ENCODE peak calls at places on chromosomes 11 and 22, in ten cellular contexts. One of them, this sample, is unnamed.

GRCh38 chr11:44905131-44905866 is 45.4 kb downstream of the TP53I11 start:
- DNase-seq in A549: no peak
- DNase-seq in K562: peak
- DNase-seq in mesendoderm: no peak
- DNase-seq in neural progenitor cell: no peak
- DNase-seq in fibroblast of lung: peak
- DNase-seq in neuronal stem cell: no peak
- DNase-seq in PC-3: no peak
- DNase-seq in HepG2: no peak
- DNase-seq in GM23338: no peak
- DNase-seq in this sample: no peak

GRCh38 chr11:66882540-66882939 is 25.7 kb downstream of the LRFN4 start:
- DNase-seq in A549: no peak
- DNase-seq in K562: no peak
- DNase-seq in mesendoderm: no peak
- DNase-seq in neural progenitor cell: no peak
- DNase-seq in fibroblast of lung: peak
- DNase-seq in neuronal stem cell: no peak
- DNase-seq in PC-3: no peak
- DNase-seq in HepG2: no peak
- DNase-seq in GM23338: no peak
- DNase-seq in this sample: no peak

GRCh38 chr22:31753005-31753633 is 700 bp upstream of the DEPDC5 start:
- DNase-seq in A549: no peak
- DNase-seq in K562: peak
- DNase-seq in mesendoderm: peak
- DNase-seq in neural progenitor cell: peak
- DNase-seq in fibroblast of lung: no peak
- DNase-seq in neuronal stem cell: peak
- DNase-seq in PC-3: peak
- DNase-seq in HepG2: peak
- DNase-seq in GM23338: peak
- DNase-seq in this sample: peak

GRCh38 chr11:119306373-119306890 is 10.5 kb downstream of the MCAM start:
- DNase-seq in A549: no peak
- DNase-seq in K562: no peak
- DNase-seq in mesendoderm: no peak
- DNase-seq in neural progenitor cell: no peak
- DNase-seq in fibroblast of lung: peak
- DNase-seq in neuronal stem cell: no peak
- DNase-seq in PC-3: no peak
- DNase-seq in HepG2: no peak
- DNase-seq in GM23338: no peak
- DNase-seq in this sample: no peak

GRCh38 chr11:587978-588380 is 11.7 kb downstream of the PHRF1 start:
- DNase-seq in A549: peak
- DNase-seq in K562: peak
- DNase-seq in mesendoderm: peak
- DNase-seq in neural progenitor cell: no peak
- DNase-seq in fibroblast of lung: peak
- DNase-seq in neuronal stem cell: no peak
- DNase-seq in PC-3: no peak
- DNase-seq in HepG2: peak
- DNase-seq in GM23338: no peak
- DNase-seq in this sample: peak

GRCh38 chr11:95453616-95454118 is 222.7 kb upstream of the SESN3 start:
- DNase-seq in A549: no peak
- DNase-seq in K562: peak
- DNase-seq in mesendoderm: no peak
- DNase-seq in neural progenitor cell: no peak
- DNase-seq in fibroblast of lung: peak
- DNase-seq in neuronal stem cell: no peak
- DNase-seq in PC-3: peak
- DNase-seq in HepG2: no peak
- DNase-seq in GM23338: no peak
- DNase-seq in this sample: no peak

GRCh38 chr11:28010001-28010400 is 98.0 kb downstream of the KIF18A start:
- DNase-seq in A549: no peak
- DNase-seq in K562: no peak
- DNase-seq in mesendoderm: no peak
- DNase-seq in neural progenitor cell: no peak
- DNase-seq in fibroblast of lung: no peak
- DNase-seq in neuronal stem cell: no peak
- DNase-seq in PC-3: no peak
- DNase-seq in HepG2: no peak
- DNase-seq in GM23338: no peak
- DNase-seq in this sample: no peak

GRCh38 chr11:120121914-120122473 is 15.9 kb downstream of the TRIM29 start:
- DNase-seq in A549: no peak
- DNase-seq in K562: no peak
- DNase-seq in mesendoderm: peak
- DNase-seq in neural progenitor cell: peak
- DNase-seq in fibroblast of lung: no peak
- DNase-seq in neuronal stem cell: no peak
- DNase-seq in PC-3: peak
- DNase-seq in HepG2: peak
- DNase-seq in GM23338: no peak
- DNase-seq in this sample: peak

GRCh38 chr11:65290448-65291165 is 24.1 kb upstream of the CDC42EP2 start:
- DNase-seq in A549: no peak
- DNase-seq in K562: peak
- DNase-seq in mesendoderm: no peak
- DNase-seq in neural progenitor cell: no peak
- DNase-seq in fibroblast of lung: peak
- DNase-seq in neuronal stem cell: no peak
- DNase-seq in PC-3: peak
- DNase-seq in HepG2: no peak
- DNase-seq in GM23338: no peak
- DNase-seq in this sample: peak

GRCh38 chr11:111777094-111778046 is 11.2 kb upstream of the PPP2R1B start:
- DNase-seq in A549: peak
- DNase-seq in K562: peak
- DNase-seq in mesendoderm: peak
- DNase-seq in neural progenitor cell: peak
- DNase-seq in fibroblast of lung: peak
- DNase-seq in neuronal stem cell: peak
- DNase-seq in PC-3: peak
- DNase-seq in HepG2: peak
- DNase-seq in GM23338: peak
- DNase-seq in this sample: peak

GRCh38 chr11:83007909-83008580 is 63.7 kb downstream of the RAB30 start:
- DNase-seq in A549: no peak
- DNase-seq in K562: peak
- DNase-seq in mesendoderm: peak
- DNase-seq in neural progenitor cell: peak
- DNase-seq in fibroblast of lung: peak
- DNase-seq in neuronal stem cell: peak
- DNase-seq in PC-3: no peak
- DNase-seq in HepG2: peak
- DNase-seq in GM23338: peak
- DNase-seq in this sample: peak

GRCh38 chr11:123194308-123195181 is 503 bp downstream of the CLMP start:
- DNase-seq in A549: peak
- DNase-seq in K562: no peak
- DNase-seq in mesendoderm: peak
- DNase-seq in neural progenitor cell: peak
- DNase-seq in fibroblast of lung: no peak
- DNase-seq in neuronal stem cell: peak
- DNase-seq in PC-3: peak
- DNase-seq in HepG2: no peak
- DNase-seq in GM23338: peak
- DNase-seq in this sample: peak

GRCh38 chr11:6992026-6992425 is 28.1 kb downstream of the ZNF214 start:
- DNase-seq in A549: no peak
- DNase-seq in K562: no peak
- DNase-seq in mesendoderm: no peak
- DNase-seq in neural progenitor cell: no peak
- DNase-seq in fibroblast of lung: peak
- DNase-seq in neuronal stem cell: no peak
- DNase-seq in PC-3: no peak
- DNase-seq in HepG2: no peak
- DNase-seq in GM23338: no peak
- DNase-seq in this sample: peak

GRCh38 chr11:100546714-100547113 is 140.4 kb upstream of the ARHGAP42 start:
- DNase-seq in A549: no peak
- DNase-seq in K562: no peak
- DNase-seq in mesendoderm: peak
- DNase-seq in neural progenitor cell: no peak
- DNase-seq in fibroblast of lung: peak
- DNase-seq in neuronal stem cell: no peak
- DNase-seq in PC-3: peak
- DNase-seq in HepG2: no peak
- DNase-seq in GM23338: no peak
- DNase-seq in this sample: peak

GRCh38 chr11:64202992-64203391 is 3.5 kb upstream of the FERMT3 start:
- DNase-seq in A549: no peak
- DNase-seq in K562: no peak
- DNase-seq in mesendoderm: no peak
- DNase-seq in neural progenitor cell: peak
- DNase-seq in fibroblast of lung: no peak
- DNase-seq in neuronal stem cell: no peak
- DNase-seq in PC-3: no peak
- DNase-seq in HepG2: no peak
- DNase-seq in GM23338: no peak
- DNase-seq in this sample: no peak

GRCh38 chr11:117045196-117045595 is 53.0 kb downstream of the SIK3 start:
- DNase-seq in A549: no peak
- DNase-seq in K562: peak
- DNase-seq in mesendoderm: no peak
- DNase-seq in neural progenitor cell: peak
- DNase-seq in fibroblast of lung: peak
- DNase-seq in neuronal stem cell: no peak
- DNase-seq in PC-3: peak
- DNase-seq in HepG2: no peak
- DNase-seq in GM23338: peak
- DNase-seq in this sample: peak

GRCh38 chr11:123069878-123070821 is 8.2 kb upstream of the HSPA8 start:
- DNase-seq in A549: no peak
- DNase-seq in K562: no peak
- DNase-seq in mesendoderm: no peak
- DNase-seq in neural progenitor cell: no peak
- DNase-seq in fibroblast of lung: no peak
- DNase-seq in neuronal stem cell: no peak
- DNase-seq in PC-3: no peak
- DNase-seq in HepG2: no peak
- DNase-seq in GM23338: no peak
- DNase-seq in this sample: no peak

GRCh38 chr11:3735827-3736226 is 61.5 kb downstream of the NUP98 start:
- DNase-seq in A549: no peak
- DNase-seq in K562: no peak
- DNase-seq in mesendoderm: peak
- DNase-seq in neural progenitor cell: no peak
- DNase-seq in fibroblast of lung: peak
- DNase-seq in neuronal stem cell: no peak
- DNase-seq in PC-3: peak
- DNase-seq in HepG2: no peak
- DNase-seq in GM23338: no peak
- DNase-seq in this sample: no peak

GRCh38 chr11:1654388-1655167 is 25.0 kb downstream of the KRTAP5-5 start:
- DNase-seq in A549: no peak
- DNase-seq in K562: no peak
- DNase-seq in mesendoderm: no peak
- DNase-seq in neural progenitor cell: no peak
- DNase-seq in fibroblast of lung: no peak
- DNase-seq in neuronal stem cell: no peak
- DNase-seq in PC-3: no peak
- DNase-seq in HepG2: no peak
- DNase-seq in GM23338: no peak
- DNase-seq in this sample: peak

GRCh38 chr11:14537134-14537599 is 17.0 kb upstream of the PSMA1 start:
- DNase-seq in A549: peak
- DNase-seq in K562: peak
- DNase-seq in mesendoderm: peak
- DNase-seq in neural progenitor cell: peak
- DNase-seq in fibroblast of lung: peak
- DNase-seq in neuronal stem cell: peak
- DNase-seq in PC-3: peak
- DNase-seq in HepG2: peak
- DNase-seq in GM23338: peak
- DNase-seq in this sample: peak
- H3K27ac ChIP-seq in A549: no peak
- H3K27ac ChIP-seq in K562: peak
- H3K27ac ChIP-seq in mesendoderm: no peak
- H3K27ac ChIP-seq in neural progenitor cell: no peak
- H3K27ac ChIP-seq in fibroblast of lung: no peak
- H3K27ac ChIP-seq in neuronal stem cell: no peak
- H3K27ac ChIP-seq in PC-3: no peak
- H3K27ac ChIP-seq in HepG2: peak
- H3K27ac ChIP-seq in GM23338: no peak
- H3K27ac ChIP-seq in this sample: no peak

DNA sequence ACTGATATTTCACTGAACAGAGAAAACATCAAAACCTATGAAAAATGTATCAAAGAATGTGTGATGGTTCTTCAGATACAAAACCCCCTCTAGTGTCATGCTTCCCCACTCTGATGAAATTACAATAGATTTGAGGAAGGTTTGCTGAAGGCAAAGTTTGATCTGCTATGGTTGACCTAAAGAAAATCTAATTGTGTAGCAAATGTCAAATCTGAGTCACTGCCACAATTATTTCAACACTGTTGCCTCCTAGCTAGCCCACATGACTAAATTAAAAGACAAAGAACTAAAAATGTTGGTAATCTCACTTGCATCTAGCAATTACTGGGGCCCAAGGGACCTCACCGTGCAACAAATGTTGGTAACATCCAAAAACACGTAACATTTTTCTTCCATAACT is 728.0 kb downstream of the DLG2 start:
- DNase-seq in A549: no peak
- DNase-seq in K562: no peak
- DNase-seq in mesendoderm: no peak
- DNase-seq in neural progenitor cell: no peak
- DNase-seq in fibroblast of lung: peak
- DNase-seq in neuronal stem cell: no peak
- DNase-seq in PC-3: no peak
- DNase-seq in HepG2: no peak
- DNase-seq in GM23338: no peak
- DNase-seq in this sample: no peak
- H3K4me2 ChIP-seq in A549: no peak
- H3K4me2 ChIP-seq in K562: no peak
- H3K4me2 ChIP-seq in mesendoderm: no peak
- H3K4me2 ChIP-seq in neural progenitor cell: no peak
- H3K4me2 ChIP-seq in fibroblast of lung: no peak
- H3K4me2 ChIP-seq in neuronal stem cell: no peak
- H3K4me2 ChIP-seq in PC-3: no peak
- H3K4me2 ChIP-seq in HepG2: no peak
- H3K4me2 ChIP-seq in GM23338: no peak
- H3K4me2 ChIP-seq in this sample: no peak

GRCh38 chr11:12376259-12376971 is 956 bp upstream of the PARVA start:
- DNase-seq in A549: no peak
- DNase-seq in K562: no peak
- DNase-seq in mesendoderm: peak
- DNase-seq in neural progenitor cell: peak
- DNase-seq in fibroblast of lung: peak
- DNase-seq in neuronal stem cell: no peak
- DNase-seq in PC-3: no peak
- DNase-seq in HepG2: no peak
- DNase-seq in GM23338: no peak
- DNase-seq in this sample: peak
- H3K27ac ChIP-seq in A549: peak
- H3K27ac ChIP-seq in K562: no peak
- H3K27ac ChIP-seq in mesendoderm: no peak
- H3K27ac ChIP-seq in neural progenitor cell: no peak
- H3K27ac ChIP-seq in fibroblast of lung: peak
- H3K27ac ChIP-seq in neuronal stem cell: no peak
- H3K27ac ChIP-seq in PC-3: no peak
- H3K27ac ChIP-seq in HepG2: no peak
- H3K27ac ChIP-seq in GM23338: peak
- H3K27ac ChIP-seq in this sample: peak

GRCh38 chr11:61542024-61542461 is 33.5 kb downstream of the LRRC10B start:
- DNase-seq in A549: no peak
- DNase-seq in K562: no peak
- DNase-seq in mesendoderm: no peak
- DNase-seq in neural progenitor cell: no peak
- DNase-seq in fibroblast of lung: no peak
- DNase-seq in neuronal stem cell: no peak
- DNase-seq in PC-3: no peak
- DNase-seq in HepG2: no peak
- DNase-seq in GM23338: no peak
- DNase-seq in this sample: no peak
- H3K4me2 ChIP-seq in A549: peak
- H3K4me2 ChIP-seq in K562: no peak
- H3K4me2 ChIP-seq in mesendoderm: no peak
- H3K4me2 ChIP-seq in neural progenitor cell: peak
- H3K4me2 ChIP-seq in fibroblast of lung: peak
- H3K4me2 ChIP-seq in neuronal stem cell: no peak
- H3K4me2 ChIP-seq in PC-3: peak
- H3K4me2 ChIP-seq in HepG2: no peak
- H3K4me2 ChIP-seq in GM23338: peak
- H3K4me2 ChIP-seq in this sample: no peak

This sample was measured in hepatocyte.